ENCODE peak calls at places on chromosomes 12 and 14, in six cellular contexts. W, N, G, Q, U and H are unnamed samples.
A peak's percentile ranks its signal among the peaks of the same experiment; 100 is the strongest.

GRCh38 chr12:120376416-120376815 is 7.5 kb upstream of the MSI1 start:
- DNase-seq in W (no peak), N (no peak), G (no peak), Q (no peak), U (no peak), H (no peak)

GRCh38 chr12:45415393-45415817 is 199.5 kb downstream of the ANO6 start:
- DNase-seq in W (peak; percentile 89), N (no peak), G (no peak), Q (no peak), U (peak; percentile 2), H (no peak)

GRCh38 chr12:49750994-49751393 is 9.6 kb downstream of the TMBIM6 start:
- DNase-seq in W (no peak), N (no peak), G (no peak), Q (no peak), U (no peak), H (no peak)

GRCh38 chr12:119631930-119632678 is 35.8 kb upstream of the PRKAB1 start:
- DNase-seq in W (no peak), N (no peak), G (no peak), Q (no peak), U (peak; percentile 65), H (no peak)

GRCh38 chr12:116282371-116283286 is 5.1 kb upstream of the MED13L start:
- DNase-seq in W (no peak), N (no peak), G (no peak), Q (no peak), U (no peak), H (no peak)

GRCh38 chr12:57203201-57203600 is 13.4 kb upstream of the NXPH4 start:
- DNase-seq in W (no peak), N (no peak), G (no peak), Q (no peak), U (no peak), H (no peak)

GRCh38 chr14:95597784-95598204 is 62.9 kb downstream of the GLRX5 start:
- DNase-seq in W (no peak), N (no peak), G (peak; percentile 15), Q (no peak), U (no peak), H (no peak)

GRCh38 chr12:56086096-56086495 is 6.1 kb downstream of the ERBB3 start:
- DNase-seq in W (no peak), N (no peak), G (no peak), Q (peak; percentile 57), U (no peak), H (peak; percentile 82)

GRCh38 chr12:131894981-131895639 is 688 bp downstream of the ULK1 start:
- DNase-seq in W (peak; percentile 49), N (peak; percentile 81), G (no peak), Q (peak; percentile 31), U (no peak), H (peak; percentile 30)

GRCh38 chr14:58637391-58638230 is at the start of gene DACT1:
- DNase-seq in W (peak; percentile 35), N (no peak), G (peak; percentile 81), Q (peak; percentile 50), U (no peak), H (peak; percentile 44)

GRCh38 chr14:102195446-102195845 is 55.7 kb downstream of the WDR20 start:
- DNase-seq in W (no peak), N (no peak), G (no peak), Q (no peak), U (no peak), H (no peak)

GRCh38 chr12:104131609-104132008 is 6.4 kb downstream of the NFYB start:
- DNase-seq in W (no peak), N (no peak), G (no peak), Q (no peak), U (peak; percentile 65), H (no peak)

GRCh38 chr14:85416771-85417170 is 113.2 kb upstream of the FLRT2 start:
- DNase-seq in W (peak; percentile 79), N (no peak), G (no peak), Q (no peak), U (no peak), H (no peak)

GRCh38 chr12:52082988-52083637 is 3.6 kb downstream of the SMIM41 start:
- DNase-seq in W (peak; percentile 57), N (no peak), G (peak; percentile 67), Q (peak; percentile 68), U (peak; percentile 40), H (peak; percentile 61)

DNA sequence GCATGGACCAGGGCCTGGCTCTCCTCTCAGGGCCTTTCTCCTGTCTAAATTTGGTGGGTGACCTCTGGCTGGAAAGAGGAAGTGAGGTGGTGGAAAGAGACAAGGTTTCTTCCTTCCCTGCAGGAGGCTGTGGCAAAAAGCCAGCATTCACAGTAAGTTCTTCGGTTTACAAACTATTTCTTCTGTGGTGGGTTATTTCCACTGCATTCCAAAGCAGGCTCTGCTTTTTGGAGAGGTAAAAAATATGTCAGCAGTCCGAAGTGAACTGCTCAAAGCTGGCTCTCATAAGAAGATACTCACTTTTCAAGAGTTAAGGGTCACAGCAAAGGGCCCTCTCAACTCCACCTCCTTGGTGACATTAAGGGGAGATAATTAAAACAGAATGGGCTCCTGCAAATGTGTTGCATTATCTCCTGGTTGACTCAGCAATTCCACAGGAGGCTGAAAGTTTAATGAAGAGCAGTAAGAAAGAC is 48.9 kb upstream of the POC1B start:
- DNase-seq in W (peak; percentile 24), N (no peak), G (peak; percentile 9), Q (no peak), U (peak; percentile 2), H (no peak)
- TF ChIP-seq EP300 in W (no peak), N (no peak), G (no peak), Q (no peak), U (no peak), H (no peak)

GRCh38 chr12:14952295-14952995 is 9.0 kb downstream of the ARHGDIB start:
- DNase-seq in W (peak; percentile 87), N (no peak), G (no peak), Q (peak; percentile 26), U (peak; percentile 42), H (no peak)

GRCh38 chr12:14955876-14956811 is 5.3 kb downstream of the ARHGDIB start:
- DNase-seq in W (no peak), N (no peak), G (no peak), Q (no peak), U (no peak), H (no peak)

GRCh38 chr12:14950982-14951746 is 10.2 kb downstream of the ARHGDIB start:
- DNase-seq in W (no peak), N (no peak), G (no peak), Q (peak; percentile 27), U (peak; percentile 56), H (no peak)

GRCh38 chr12:14953752-14954151 is 7.6 kb downstream of the ARHGDIB start:
- DNase-seq in W (no peak), N (no peak), G (no peak), Q (no peak), U (no peak), H (no peak)

GRCh38 chr12:14954269-14954668 is 7.1 kb downstream of the ARHGDIB start:
- DNase-seq in W (no peak), N (no peak), G (no peak), Q (peak; percentile 30), U (no peak), H (no peak)
- H3K4me1 ChIP-seq in W (peaks cover 22% of the 10 kb centered on the region), N (peaks cover 57% of the 10 kb centered on the region), G (peaks cover 4% of the 10 kb centered on the region), Q (peaks cover 58% of the 10 kb centered on the region), U (peaks cover 19% of the 10 kb centered on the region), H (peaks cover 7% of the 10 kb centered on the region)

GRCh38 chr12:112167728-112168525 is 42.6 kb downstream of the TRAFD1 start:
- DNase-seq in W (no peak), N (peak; percentile 74), G (no peak), Q (no peak), U (no peak), H (no peak)
- TF ChIP-seq EP300 in W (no peak), N (no peak), G (no peak), Q (no peak), U (no peak), H (no peak)

DNA sequence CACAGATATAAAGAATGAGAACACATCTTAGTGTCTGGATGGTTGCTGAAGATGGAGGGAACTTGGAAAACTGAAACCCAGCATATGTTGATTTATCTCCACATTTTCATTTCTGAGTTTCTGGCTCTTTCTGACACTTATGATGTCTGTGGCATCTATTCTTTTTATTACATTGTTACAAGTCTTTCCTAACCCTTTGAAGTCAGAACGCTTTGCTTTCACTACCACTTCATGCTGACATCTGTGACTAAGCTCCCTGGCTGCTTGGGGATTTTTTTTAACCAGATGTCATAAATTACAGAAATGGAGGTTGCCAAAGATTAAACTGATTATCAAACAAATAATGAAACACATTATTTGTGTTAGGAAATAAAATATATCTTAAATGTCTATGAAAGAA is 188.7 kb downstream of the KITLG start:
- DNase-seq in W (peak; percentile 53), N (no peak), G (no peak), Q (no peak), U (no peak), H (no peak)
- H3K4me1 ChIP-seq in W (peaks cover 12% of the 10 kb centered on the region), N (peaks cover 3% of the 10 kb centered on the region), G (no peaks in the 10 kb centered on the region), Q (no peaks in the 10 kb centered on the region), U (no peaks in the 10 kb centered on the region), H (no peaks in the 10 kb centered on the region)

GRCh38 chr12:1927751-1928351 is 9.4 kb upstream of the CACNA2D4 start:
- DNase-seq in W (no peak), N (peak; percentile 57), G (peak; percentile 3), Q (no peak), U (no peak), H (peak; percentile 24)
- TF ChIP-seq EP300 in W (no peak), N (no peak), G (no peak), Q (peak; percentile 63), U (no peak), H (no peak)

DNA sequence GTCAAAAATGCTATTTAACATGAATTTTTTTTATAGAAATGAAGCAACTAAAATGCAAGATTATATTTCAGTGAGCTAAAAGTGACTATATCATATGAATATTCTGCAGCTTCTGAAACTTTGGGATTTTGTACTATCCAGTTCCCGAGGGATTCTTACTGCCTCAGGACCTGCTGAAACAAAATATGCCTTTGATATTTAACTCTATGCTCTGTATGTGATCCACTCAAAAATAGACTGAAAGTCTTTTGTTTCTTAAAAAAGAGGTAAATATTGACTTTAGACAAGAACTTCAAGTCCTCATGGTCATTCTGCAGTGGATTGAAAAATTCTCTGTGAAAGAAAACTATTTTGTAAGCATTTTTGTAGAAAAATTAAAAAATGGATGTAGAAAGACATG is 22.4 kb downstream of the CNTN1 start:
- DNase-seq in W (no peak), N (no peak), G (no peak), Q (no peak), U (no peak), H (no peak)
- H3K4me1 ChIP-seq in W (peaks cover 55% of the 10 kb centered on the region), N (no peaks in the 10 kb centered on the region), G (no peaks in the 10 kb centered on the region), Q (no peaks in the 10 kb centered on the region), U (no peaks in the 10 kb centered on the region), H (no peaks in the 10 kb centered on the region)